ENCODE peak calls at places on chromosomes 5 and 9, in four cellular contexts. D is upper lobe of right lung; A is activated CD8-positive, alpha-beta T cell treated with anti-CD3 and anti-CD28 coated beads, Interleukin-2, amount 10 ng/mL, durations not matched to agents 7 days and 5 days; P is right lobe of liver. N is an unnamed sample.

GRCh38 chr5:122129332-122129731 is at the start of gene ZNF474:
- DNase-seq in D (no peak), P (no peak), A (no peak), N (no peak)

GRCh38 chr5:133996683-133997252 is 8.0 kb downstream of the VDAC1 start:
- DNase-seq in P (no peak), A (no peak), D (no peak), N (peak; percentile 14)

GRCh38 chr5:181160144-181160754 is 12.9 kb downstream of the OR2V2 start:
- DNase-seq in A (peak; percentile 79), P (no peak), D (no peak), N (peak; percentile 83)

GRCh38 chr5:103272377-103272776 is 13.8 kb downstream of the MACIR start:
- DNase-seq in A (no peak), D (no peak), P (no peak), N (no peak)

GRCh38 chr5:74250304-74251102 is 390.0 kb downstream of the ENC1 start:
- DNase-seq in D (no peak), A (no peak), P (no peak), N (no peak)

GRCh38 chr9:134408389-134408788 is 82.1 kb downstream of the RXRA start:
- DNase-seq in D (no peak), P (peak; percentile 88), A (no peak), N (no peak)

GRCh38 chr9:127640908-127641545 is 28.9 kb downstream of the STXBP1 start:
- DNase-seq in A (no peak), P (no peak), D (peak; percentile 1), N (no peak)

GRCh38 chr9:95772320-95773060 is 103.0 kb upstream of the ERCC6L2 start:
- DNase-seq in D (no peak), A (peak; percentile 29), P (no peak), N (peak; percentile 88)

GRCh38 chr9:104608336-104608735 is 2.9 kb upstream of the OR13C2 start:
- DNase-seq in P (no peak), D (no peak), A (no peak), N (no peak)

GRCh38 chr5:1974501-1975405 is 92.0 kb upstream of the IRX4 start:
- DNase-seq in P (no peak), D (no peak), A (no peak), N (no peak)

GRCh38 chr9:72858089-72858912 is 94.6 kb downstream of the ALDH1A1 start:
- DNase-seq in D (no peak), A (no peak), P (peak; percentile 91), N (no peak)

N was measured in posterior vena cava.